ENCODE peak calls at places on chromosomes 12 and 14, in ten cellular contexts. P is lower leg skin, D is HCT116, V is uterus, N is A549, E is heart left ventricle, F is sigmoid colon, W is spleen, X is Peyer's patch, O is transverse colon. L is an unnamed sample.

GRCh38 chr12:3105690-3106479 is 28.7 kb downstream of the TSPAN9 start:
- DNase-seq in F (no peak), O (no peak), P (no peak), E (no peak), N (no peak), W (no peak), X (no peak), D (no peak), V (no peak), L (no peak)

GRCh38 chr12:26150737-26151450 is 26.1 kb upstream of the BHLHE41 start:
- DNase-seq in X (no peak), E (peak), N (no peak), O (no peak), W (no peak), P (no peak), V (no peak), F (no peak), D (no peak), L (no peak)

GRCh38 chr12:48997719-48998496 is 1.3 kb downstream of the DDN start:
- DNase-seq in O (peak), D (no peak), W (peak), V (no peak), P (no peak), N (peak), F (no peak), E (no peak), X (no peak), L (no peak)

GRCh38 chr14:82855912-82856381 is 1322.3 kb upstream of the SEL1L start:
- DNase-seq in N (no peak), V (no peak), X (no peak), E (no peak), D (no peak), F (no peak), P (no peak), O (no peak), W (no peak), L (no peak)

GRCh38 chr12:32819424-32819823 is 63.7 kb upstream of the YARS2 start:
- DNase-seq in W (no peak), P (no peak), E (no peak), N (no peak), D (no peak), X (no peak), V (no peak), O (no peak), F (no peak), L (no peak)

GRCh38 chr12:42091769-42092168 is 52.9 kb downstream of the GXYLT1 start:
- DNase-seq in D (peak), X (no peak), P (no peak), V (no peak), F (no peak), N (no peak), O (no peak), W (no peak), E (no peak), L (no peak)

GRCh38 chr12:116164263-116164817 is 113.2 kb downstream of the MED13L start:
- DNase-seq in D (no peak), W (no peak), N (no peak), O (no peak), E (no peak), X (no peak), P (no peak), F (no peak), V (no peak), L (no peak)

GRCh38 chr14:68463299-68463698 is 329.6 kb downstream of the ZFP36L1 start:
- DNase-seq in O (no peak), V (no peak), P (no peak), N (no peak), F (no peak), E (no peak), W (no peak), X (no peak), D (no peak), L (no peak)

GRCh38 chr12:78970041-78970440 is 105.5 kb downstream of the SYT1 start:
- DNase-seq in E (no peak), F (no peak), X (no peak), N (no peak), W (no peak), O (no peak), P (no peak), D (no peak), V (no peak), L (no peak)

GRCh38 chr14:65229431-65230286 is 127.3 kb upstream of the MAX start:
- DNase-seq in W (peak), D (no peak), O (peak), V (peak), X (peak), N (no peak), F (no peak), E (peak), P (peak), L (no peak)

GRCh38 chr14:100470523-100470897 is 116.7 kb downstream of the BEGAIN start:
- DNase-seq in D (no peak), P (no peak), X (no peak), V (no peak), F (no peak), E (no peak), W (no peak), O (no peak), N (no peak), L (no peak)

GRCh38 chr14:71454513-71455332 is 477.5 kb upstream of the RGS6 start:
- DNase-seq in N (no peak), E (no peak), V (no peak), F (no peak), O (no peak), D (no peak), W (no peak), P (no peak), X (no peak), L (no peak)

GRCh38 chr14:99675951-99676350 is 8.1 kb upstream of the CYP46A1 start:
- DNase-seq in V (no peak), W (peak), D (no peak), N (no peak), X (no peak), F (no peak), O (no peak), E (no peak), P (no peak), L (no peak)

GRCh38 chr12:112796067-112796466 is 4.5 kb downstream of the RPH3A start:
- DNase-seq in N (no peak), V (no peak), W (no peak), O (no peak), E (no peak), P (no peak), X (no peak), D (no peak), F (no peak), L (no peak)

GRCh38 chr12:113967368-113967767 is 1.2 kb upstream of the RBM19 start:
- DNase-seq in O (no peak), W (no peak), X (no peak), E (no peak), D (no peak), P (no peak), F (no peak), N (no peak), V (no peak), L (no peak)

GRCh38 chr12:113961921-113962710 is 4.0 kb downstream of the RBM19 start:
- DNase-seq in O (no peak), N (no peak), D (no peak), X (no peak), E (no peak), F (no peak), V (no peak), W (no peak), P (no peak), L (peak)

GRCh38 chr12:113962733-113963132 is 3.4 kb downstream of the RBM19 start:
- DNase-seq in F (no peak), P (no peak), V (no peak), D (no peak), X (no peak), O (no peak), W (no peak), E (no peak), N (no peak), L (no peak)

GRCh38 chr12:113971392-113971791 is 5.3 kb upstream of the RBM19 start:
- DNase-seq in X (no peak), O (no peak), N (no peak), P (no peak), D (no peak), E (no peak), V (no peak), W (no peak), F (no peak), L (no peak)

GRCh38 chr12:113965951-113966797 is at the start of gene RBM19:
- DNase-seq in W (peak), D (peak), V (peak), O (peak), E (peak), P (peak), X (peak), N (peak), F (peak), L (peak)
- TF ChIP-seq POLR2A in W (no peak), D (peak), V (peak), O (peak), E (peak), P (no peak), X (peak), N (peak), F (no peak), L (peak)

GRCh38 chr12:6215120-6215807 is 15.1 kb downstream of the CD9 start:
- DNase-seq in V (no peak), N (peak), P (no peak), F (no peak), E (no peak), O (no peak), X (peak), D (no peak), W (no peak), L (no peak)

GRCh38 chr12:6213969-6214368 is 13.8 kb downstream of the CD9 start:
- DNase-seq in W (no peak), X (no peak), E (no peak), D (no peak), P (no peak), V (no peak), N (no peak), F (no peak), O (no peak), L (no peak)

GRCh38 chr12:6216581-6216980 is 16.4 kb downstream of the CD9 start:
- DNase-seq in V (no peak), O (no peak), D (no peak), W (no peak), X (no peak), N (no peak), P (no peak), F (no peak), E (no peak), L (no peak)

GRCh38 chr12:6214633-6215032 is 14.4 kb downstream of the CD9 start:
- DNase-seq in O (no peak), W (no peak), X (no peak), V (no peak), N (no peak), E (no peak), D (no peak), F (no peak), P (no peak), L (no peak)

GRCh38 chr12:6215932-6216494 is 15.8 kb downstream of the CD9 start:
- DNase-seq in D (peak), O (peak), V (peak), W (no peak), X (peak), E (no peak), F (peak), P (peak), N (peak), L (peak)
- TF ChIP-seq POLR2A in D (no peak), O (peak), V (no peak), W (no peak), X (no peak), E (no peak), F (peak), P (no peak), N (no peak), L (peak)

DNA sequence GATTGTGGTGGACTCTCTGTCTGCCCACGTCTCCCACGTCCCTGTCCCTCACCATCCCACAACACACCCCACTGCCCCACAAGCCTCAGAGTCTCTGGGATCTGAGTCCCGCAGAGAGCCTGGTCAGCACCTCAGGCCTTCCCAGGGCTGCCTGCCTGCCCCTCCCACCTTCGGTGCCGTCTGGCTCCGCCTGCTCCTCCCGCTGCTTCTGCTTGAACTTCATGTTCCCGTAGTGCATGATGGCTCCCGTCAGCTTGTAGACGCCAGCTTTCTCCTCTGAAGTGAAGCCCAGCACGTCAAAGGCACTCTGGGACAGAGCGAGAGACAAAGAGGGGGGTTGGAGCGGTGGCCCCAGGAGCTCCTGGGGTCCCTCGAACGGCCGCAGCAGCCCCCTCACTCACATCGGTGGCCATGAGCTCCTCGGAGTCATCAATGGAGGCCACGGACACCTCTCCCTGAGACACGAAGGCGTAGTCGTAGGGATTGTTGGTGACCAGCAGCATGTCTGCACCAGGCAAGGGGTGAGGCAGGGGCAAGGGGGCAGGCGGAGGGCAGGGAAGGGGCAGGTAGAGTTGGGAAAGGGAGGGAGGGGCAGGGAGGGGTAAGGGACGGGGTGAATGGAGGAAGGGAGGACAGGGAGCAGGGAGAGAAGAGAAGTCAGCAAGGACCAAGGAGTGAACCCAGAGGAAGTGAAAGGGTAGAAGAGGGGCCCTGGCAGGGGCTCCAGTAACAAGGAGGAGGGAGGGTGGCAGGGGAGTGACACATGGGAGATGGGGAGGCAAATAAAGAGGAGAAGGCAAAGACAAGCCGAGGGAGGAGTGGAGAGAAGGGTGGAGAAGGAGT is 5.6 kb downstream of the MYH6 start:
- DNase-seq in F (no peak), E (no peak), X (no peak), N (no peak), O (no peak), W (no peak), V (no peak), D (no peak), P (no peak), L (no peak)
- TF ChIP-seq POLR2A in F (no peak), E (no peak), X (no peak), N (no peak), O (no peak), W (no peak), V (no peak), D (no peak), P (no peak), L (no peak)

GRCh38 chr14:105204931-105205717 is 24.0 kb upstream of the NUDT14 start:
- DNase-seq in F (no peak), V (no peak), E (no peak), N (no peak), P (no peak), W (no peak), D (no peak), X (no peak), O (no peak), L (no peak)
- TF ChIP-seq POLR2A in F (no peak), V (no peak), E (no peak), N (no peak), P (no peak), W (no peak), D (no peak), X (no peak), O (no peak), L (no peak)

GRCh38 chr12:54419088-54419887 is at the start of gene ITGA5:
- DNase-seq in O (peak), W (peak), N (peak), V (peak), X (no peak), F (peak), E (peak), P (peak), D (peak), L (peak)
- TF ChIP-seq POLR2A in O (peak), W (no peak), N (peak), V (peak), X (peak), F (peak), E (peak), P (no peak), D (peak), L (peak)

DNA sequence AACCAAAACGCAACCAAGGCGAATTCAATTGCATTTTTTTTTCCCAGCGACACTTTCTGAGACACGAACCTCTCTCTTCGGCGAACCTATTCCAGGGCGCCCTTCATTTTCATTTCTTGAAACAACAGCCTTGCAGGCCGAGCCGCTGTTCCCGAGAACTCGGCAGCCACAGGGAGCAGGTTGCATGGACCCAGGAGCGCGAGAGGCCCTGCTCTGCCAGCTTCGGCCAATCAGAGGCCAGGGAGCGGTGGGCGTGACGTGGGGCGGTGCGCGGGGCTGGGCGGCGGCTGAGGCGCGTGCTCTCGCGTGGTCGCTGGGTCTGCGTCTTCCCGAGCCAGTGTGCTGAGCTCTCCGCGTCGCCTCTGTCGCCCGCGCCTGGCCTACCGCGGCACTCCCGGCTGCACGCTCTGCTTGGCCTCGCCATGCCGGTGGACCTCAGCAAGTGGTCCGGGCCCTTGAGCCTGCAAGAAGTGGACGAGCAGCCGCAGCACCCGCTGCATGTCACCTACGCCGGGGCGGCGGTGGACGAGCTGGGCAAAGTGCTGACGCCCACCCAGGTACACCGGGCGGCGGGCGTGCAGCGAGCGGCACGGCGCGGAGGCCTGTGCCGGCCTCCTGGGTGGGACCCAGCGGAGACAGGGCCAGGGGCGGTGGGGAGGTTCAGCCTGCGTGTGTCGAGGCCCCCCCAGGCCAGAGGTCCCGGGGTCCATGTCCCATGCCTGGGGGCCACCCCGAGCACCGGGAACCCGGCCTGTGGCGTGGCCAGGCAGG is at the start of gene PEBP1:
- DNase-seq in V (peak), F (peak), P (peak), D (peak), E (peak), X (peak), O (peak), N (peak), W (peak), L (peak)
- TF ChIP-seq POLR2A in V (peak), F (peak), P (no peak), D (peak), E (peak), X (peak), O (peak), N (peak), W (peak), L (peak)

L was measured in H54.